ENCODE peak calls at places on chromosomes 12 and 14, in four cellular contexts. A is WERI-Rb-1; N is AG04450; Y is CD8-positive, alpha-beta T cell. B is an unnamed sample.

GRCh38 chr12:121295746-121296617 is 527 bp downstream of the CAMKK2 start:
- DNase-seq in N (no peak), A (peak; percentile 35), Y (peak; percentile 3), B (no peak)

GRCh38 chr12:29763301-29763683 is 20.4 kb downstream of the TMTC1 start:
- DNase-seq in N (no peak), A (no peak), Y (no peak), B (no peak)

GRCh38 chr12:82650627-82651337 is 35.9 kb upstream of the TMTC2 start:
- DNase-seq in Y (no peak), N (no peak), A (no peak), B (no peak)

GRCh38 chr12:113196996-113197395 is 11.5 kb downstream of the RITA1 start:
- DNase-seq in N (no peak), A (peak; percentile 75), Y (peak; percentile 29), B (peak; percentile 75)

GRCh38 chr14:44113769-44114730 is 393.0 kb downstream of the FSCB start:
- DNase-seq in Y (no peak), A (no peak), N (no peak), B (no peak)

GRCh38 chr12:90621927-90622326 is 333.0 kb downstream of the CCER1 start:
- DNase-seq in Y (no peak), N (peak; percentile 26), A (no peak), B (no peak)

GRCh38 chr12:129202109-129202814 is 349.0 kb downstream of the GLT1D1 start:
- DNase-seq in N (no peak), Y (no peak), A (no peak), B (no peak)

GRCh38 chr14:72815459-72815858 is 78.4 kb downstream of the DPF3 start:
- DNase-seq in A (no peak), N (no peak), Y (no peak), B (no peak)

GRCh38 chr12:127588224-127588623 is 678.7 kb upstream of the TMEM132C start:
- DNase-seq in A (no peak), N (peak; percentile 51), Y (no peak), B (no peak)

GRCh38 chr12:32533971-32534590 is 134.7 kb downstream of the FGD4 start:
- DNase-seq in A (peak; percentile 16), N (peak; percentile 95), Y (no peak), B (no peak)

DNA sequence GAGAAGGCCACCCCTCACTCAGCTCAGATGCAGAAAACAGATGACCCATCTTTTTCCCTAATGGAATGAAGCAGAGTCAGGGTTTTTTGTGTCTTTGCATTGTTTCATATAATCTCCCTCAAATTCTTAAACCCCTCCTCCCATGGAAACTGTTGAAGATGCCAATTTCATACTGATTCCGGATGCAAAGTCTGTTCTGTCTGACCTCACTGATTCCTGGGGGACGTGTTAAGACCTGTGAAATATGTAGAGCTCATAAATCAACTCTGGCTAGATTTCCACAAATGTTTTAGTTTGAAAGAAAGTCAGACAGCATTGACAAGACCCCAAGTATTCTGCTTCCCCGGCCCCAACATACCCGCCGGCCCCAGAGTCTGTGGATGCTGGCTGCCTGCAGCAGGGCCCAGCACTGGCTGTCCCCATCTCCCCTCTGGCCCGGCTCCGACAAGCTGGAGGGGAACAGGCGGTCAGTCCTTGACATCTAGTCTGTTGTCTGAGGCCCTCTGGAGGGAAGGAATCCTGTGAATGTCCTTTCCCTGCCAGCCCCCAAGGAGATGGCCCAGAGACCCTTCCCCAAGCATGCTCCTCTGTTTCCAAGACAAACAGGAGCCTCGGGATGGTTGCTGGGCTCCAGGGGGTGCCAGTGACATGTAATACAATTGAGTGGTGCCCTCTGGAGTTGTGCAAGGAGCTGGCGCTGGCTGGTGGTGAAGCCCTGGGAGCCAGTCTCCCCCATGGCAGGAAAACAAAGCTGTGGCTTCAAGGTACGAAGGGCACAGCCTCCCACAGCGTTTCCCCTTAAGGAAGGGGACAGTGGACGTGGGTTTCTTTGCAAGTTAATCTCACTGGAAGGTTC is 22.4 kb downstream of the FBLN5 start:
- DNase-seq in Y (no peak), N (no peak), A (no peak), B (no peak)
- TF ChIP-seq CTCF in Y (no peak), N (no peak), A (no peak), B (no peak)

GRCh38 chr14:104752338-104752734 is 611 bp upstream of the SIVA1 start:
- DNase-seq in N (no peak), A (no peak), Y (no peak), B (peak; percentile 99)

GRCh38 chr14:104752735-104753527 is at the start of gene SIVA1:
- DNase-seq in A (peak; percentile 100), Y (peak; percentile 99), N (peak; percentile 98), B (peak; percentile 100)

GRCh38 chr14:104749958-104750529 is 2.9 kb upstream of the SIVA1 start:
- DNase-seq in Y (no peak), A (no peak), N (no peak), B (no peak)

GRCh38 chr14:104750658-104751057 is 2.3 kb upstream of the SIVA1 start:
- DNase-seq in Y (no peak), A (no peak), N (no peak), B (no peak)

DNA sequence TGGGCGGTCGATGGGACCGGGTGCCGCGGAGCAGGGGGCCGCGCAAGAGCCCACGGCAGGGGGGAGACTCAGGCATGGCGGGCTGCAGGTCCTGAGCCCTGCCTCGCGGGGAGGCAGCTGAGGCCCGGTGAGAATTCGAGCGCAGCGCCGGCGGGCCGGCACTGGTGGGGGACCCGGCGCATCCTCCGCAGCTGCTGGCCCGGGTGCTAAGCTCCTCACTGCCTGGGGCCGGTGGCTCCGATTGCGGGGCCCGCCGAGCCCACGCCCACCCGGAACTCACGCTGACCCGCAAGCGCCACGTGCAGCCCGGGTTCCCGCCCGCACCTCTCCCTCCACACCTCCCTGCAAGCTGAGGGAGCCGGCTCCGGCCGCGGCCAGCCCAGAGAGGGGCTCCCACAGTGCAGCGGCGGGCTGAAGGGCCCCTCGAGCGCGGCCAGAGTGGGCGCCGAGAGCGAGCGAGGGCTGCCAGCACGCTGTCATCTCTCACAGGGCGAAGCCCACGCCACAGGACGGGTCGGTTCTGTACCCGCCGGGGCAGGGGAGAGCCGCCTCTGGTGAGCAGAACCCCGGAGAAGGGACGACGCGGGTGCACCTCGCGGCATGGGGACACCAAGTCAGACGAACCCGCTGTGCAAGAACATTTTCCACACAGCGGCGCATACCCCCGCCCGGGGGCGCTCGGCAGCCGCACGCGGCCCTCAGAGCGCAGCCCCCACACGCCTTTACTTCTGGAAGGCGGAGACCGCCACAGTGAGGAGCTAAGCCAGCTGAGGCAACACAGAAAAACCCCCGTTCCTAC is 1.2 kb upstream of the SIVA1 start:
- DNase-seq in Y (no peak), N (no peak), A (no peak), B (no peak)
- TF ChIP-seq CTCF in Y (no peak), N (no peak), A (no peak), B (no peak)

DNA sequence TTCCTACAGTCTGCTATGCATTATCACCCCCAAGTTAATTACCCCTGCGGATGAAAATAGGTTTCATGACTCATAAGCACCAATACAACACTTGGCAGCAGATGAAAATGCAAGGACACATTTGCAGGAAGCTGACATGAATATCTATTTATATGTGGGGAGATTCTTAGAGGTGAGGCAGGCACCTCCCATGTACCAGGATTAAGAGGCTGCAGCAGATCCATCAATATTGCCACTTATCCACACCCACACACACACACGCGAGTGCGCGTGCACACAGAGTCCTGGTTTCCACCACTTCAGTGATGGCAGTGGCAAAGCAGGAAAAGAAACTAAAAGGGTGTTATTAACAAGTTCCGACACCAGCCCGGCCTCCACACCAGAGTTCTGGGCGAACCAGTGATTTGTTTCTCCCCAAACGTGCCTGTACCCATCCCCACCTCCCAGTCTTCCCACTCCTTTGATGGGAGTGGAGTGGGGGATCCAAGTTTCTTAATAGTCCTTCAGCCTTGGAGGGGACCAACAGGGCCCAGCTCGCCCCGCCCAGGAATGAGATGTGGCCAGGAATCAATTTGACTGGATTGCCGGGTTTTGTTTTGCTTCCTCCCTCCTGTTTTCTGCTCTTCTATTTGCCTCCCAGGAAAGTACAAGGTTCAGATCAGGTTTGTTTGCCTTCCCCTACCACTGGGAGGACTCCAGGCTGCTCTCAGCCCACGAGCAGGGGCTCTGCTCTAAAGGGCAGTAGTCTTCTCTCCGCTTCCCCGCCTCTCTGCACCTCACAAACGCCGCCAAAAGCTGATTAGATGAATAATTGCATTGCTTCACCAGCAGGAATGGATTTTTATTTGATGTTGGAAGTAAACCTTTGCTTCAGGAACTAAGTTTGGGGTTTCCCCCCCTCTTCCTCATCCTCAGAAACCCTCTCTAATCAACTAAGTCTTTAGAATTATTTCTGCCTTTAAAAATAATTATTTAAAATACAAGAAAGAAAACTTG is 5.2 kb downstream of the IRF2BPL start:
- DNase-seq in A (no peak), Y (no peak), N (no peak), B (no peak)
- TF ChIP-seq CTCF in A (no peak), Y (no peak), N (peak; percentile 53), B (no peak)

DNA sequence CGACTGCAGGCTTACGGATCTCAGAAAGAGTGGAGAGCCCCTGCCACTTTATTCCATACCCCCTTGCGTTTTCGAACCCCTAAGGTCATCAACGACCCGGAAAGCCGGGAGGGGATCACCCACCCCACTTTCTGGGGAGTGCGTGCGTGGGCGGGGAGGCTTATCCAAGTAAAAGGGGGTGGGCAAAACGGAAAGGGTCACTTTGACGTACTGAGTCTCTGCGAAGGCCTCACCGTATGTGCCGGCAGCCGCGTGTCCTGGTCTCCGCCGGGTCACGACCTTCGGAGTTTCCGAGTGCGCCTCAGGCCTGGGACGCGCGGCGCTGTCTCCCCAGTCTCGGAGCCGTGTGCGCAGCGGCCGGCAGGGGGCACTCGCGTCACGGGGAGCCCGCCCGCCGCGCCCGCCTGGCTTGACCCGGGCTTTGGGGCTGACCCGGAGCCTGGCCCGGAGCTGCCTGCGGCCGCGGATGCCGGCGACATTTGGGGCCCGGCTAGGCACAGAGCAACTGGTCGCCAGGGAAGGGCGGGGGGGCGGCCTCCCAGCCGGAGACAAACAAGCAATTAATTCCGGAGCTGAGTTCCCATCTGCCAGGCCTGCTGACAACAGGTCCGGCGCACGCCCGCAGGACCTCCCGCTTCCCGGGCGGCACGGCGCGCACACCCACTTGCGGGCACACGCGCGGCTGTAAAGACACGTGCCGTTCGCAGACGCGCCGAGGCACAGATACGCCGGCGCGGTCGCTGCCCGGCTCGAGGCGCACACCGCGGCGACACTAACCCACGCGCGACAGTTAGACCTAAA is 890 bp upstream of the KIF26A start:
- DNase-seq in Y (peak; percentile 36), N (no peak), A (peak; percentile 73), B (no peak)
- TF ChIP-seq CTCF in Y (peak; percentile 70), N (peak; percentile 34), A (peak; percentile 81), B (peak; percentile 73)

DNA sequence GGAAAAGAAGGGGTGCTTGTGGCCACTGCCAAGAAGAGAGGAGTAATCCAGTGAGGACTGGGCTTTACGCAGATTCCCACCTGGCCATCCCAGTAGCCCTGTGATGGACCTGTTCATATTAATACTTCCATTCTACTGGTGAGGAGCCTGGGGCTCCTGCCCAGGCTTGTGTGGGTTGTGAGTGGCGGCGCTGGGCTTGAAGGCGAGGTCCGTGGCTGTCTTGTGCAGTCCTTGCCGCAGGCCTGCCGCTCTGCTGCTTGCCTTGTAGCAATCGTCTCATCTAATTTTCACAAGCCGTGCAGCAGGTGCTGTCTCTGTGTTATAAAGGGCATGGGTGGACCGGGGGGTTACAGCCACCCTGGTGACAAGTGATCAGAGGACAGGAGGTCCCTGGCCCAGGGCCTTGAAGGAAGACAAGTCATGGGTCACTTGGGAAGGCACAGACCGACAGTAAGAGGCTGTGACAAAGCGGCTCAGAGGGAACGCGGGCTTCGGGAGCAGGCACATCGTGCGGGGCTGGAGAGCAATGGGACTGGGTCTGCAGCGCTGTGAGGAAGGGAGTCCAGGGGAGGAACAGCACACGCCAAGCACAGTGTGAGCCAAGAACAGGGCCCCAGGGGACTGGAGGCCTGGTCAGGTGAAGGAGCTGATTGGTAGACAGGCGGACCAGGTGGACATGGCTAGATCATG is 7.3 kb upstream of the BDKRB2 start:
- DNase-seq in Y (no peak), A (no peak), N (no peak), B (no peak)
- TF ChIP-seq CTCF in Y (no peak), A (no peak), N (no peak), B (no peak)

B was measured in CD14-positive monocyte.